ENCODE peak calls at places on chromosomes 7 and 10, in ten cellular contexts. S, Q, P, W, B, J, Y, D, H and L are unnamed samples. For H3K36me3, the result is how much of the 10 kb centered on the place peaks cover.

GRCh38 chr7:27202018-27202740 is 2.3 kb upstream of the HOXA13 start:
- DNase-seq in D (no peak), Y (peak), P (no peak), Q (no peak), S (no peak), W (no peak), H (no peak), J (no peak), B (no peak), L (no peak)

GRCh38 chr7:36526720-36527548 is 137.3 kb downstream of the ANLN start:
- DNase-seq in B (peak), W (peak), J (no peak), Y (no peak), H (no peak), S (no peak), P (no peak), Q (no peak), D (no peak), L (no peak)

GRCh38 chr10:85646312-85646711 is 720.3 kb downstream of the GRID1 start:
- DNase-seq in P (no peak), S (no peak), J (no peak), B (no peak), H (no peak), W (no peak), Y (no peak), Q (no peak), D (no peak), L (no peak)

GRCh38 chr10:118842826-118843624 is 88.3 kb upstream of the CACUL1 start:
- DNase-seq in Q (no peak), P (no peak), S (no peak), J (no peak), B (no peak), Y (no peak), D (no peak), H (no peak), W (no peak), L (no peak)

GRCh38 chr7:27424749-27425148 is 182.1 kb downstream of the EVX1 start:
- DNase-seq in P (no peak), Y (no peak), Q (peak), W (no peak), D (no peak), J (no peak), H (no peak), S (no peak), B (no peak), L (no peak)

GRCh38 chr10:123999261-123999660 is 94.1 kb downstream of the CHST15 start:
- DNase-seq in Y (no peak), B (no peak), S (no peak), D (no peak), J (no peak), H (peak), W (no peak), Q (no peak), P (no peak), L (no peak)

GRCh38 chr10:59903871-59904270 is 2.5 kb downstream of the CCDC6 start:
- DNase-seq in P (no peak), D (no peak), H (no peak), J (no peak), W (no peak), B (no peak), S (no peak), Q (no peak), Y (no peak), L (no peak)

GRCh38 chr10:92790449-92790848 is 57.9 kb upstream of the EXOC6 start:
- DNase-seq in Q (no peak), S (no peak), J (no peak), W (no peak), B (no peak), Y (no peak), P (no peak), H (no peak), D (no peak), L (no peak)

GRCh38 chr7:128867842-128868623 is 5.4 kb downstream of the ATP6V1F start:
- DNase-seq in P (no peak), B (no peak), W (no peak), Q (peak), Y (no peak), S (no peak), D (no peak), H (no peak), J (no peak), L (no peak)

GRCh38 chr7:27141591-27142561 is 1.6 kb downstream of the HOXA5 start:
- DNase-seq in D (no peak), W (no peak), Q (peak), Y (peak), P (peak), B (no peak), J (no peak), H (no peak), S (no peak), L (no peak)

DNA sequence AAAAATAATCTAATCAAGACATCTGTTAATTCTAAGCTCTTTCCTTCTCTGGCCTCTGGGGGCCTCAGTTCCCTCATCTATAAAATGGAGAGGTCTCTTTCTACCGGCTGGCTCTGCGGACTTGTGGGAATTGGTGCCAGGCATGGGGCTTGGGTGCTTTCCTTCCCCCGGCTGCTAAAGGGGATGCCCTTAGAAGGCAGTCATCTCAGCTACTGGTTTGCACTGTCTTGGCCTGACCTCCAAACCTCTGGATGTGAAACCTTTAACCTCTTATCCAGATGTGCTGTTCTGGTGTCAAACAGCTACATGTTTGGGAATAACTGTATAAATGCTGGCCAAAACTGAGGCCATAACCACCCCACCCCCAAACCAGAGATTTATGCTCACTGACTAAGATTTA is 320.0 kb downstream of the RPS24 start:
- DNase-seq in W (no peak), Q (no peak), J (no peak), S (no peak), H (no peak), P (no peak), Y (no peak), B (no peak), D (no peak), L (no peak)
- TF ChIP-seq CTCF in W (no peak), Q (no peak), J (no peak), S (no peak), H (no peak), P (no peak), Y (no peak), B (no peak), D (no peak), L (no peak)

GRCh38 chr10:131700506-131700905 is 200.3 kb upstream of the PPP2R2D start:
- DNase-seq in Q (no peak), S (no peak), D (no peak), Y (no peak), B (no peak), W (no peak), P (no peak), H (no peak), J (no peak), L (no peak)
- TF ChIP-seq EP300 in Q (no peak), S (no peak), D (no peak), Y (no peak), B (no peak), W (no peak), P (no peak), H (no peak), J (no peak), L (no peak)

GRCh38 chr10:103613616-103614015 is 120.1 kb downstream of the NEURL1 start:
- DNase-seq in H (no peak), Q (no peak), P (no peak), D (no peak), Y (no peak), W (no peak), S (no peak), B (no peak), J (no peak), L (no peak)
- H3K36me3 ChIP-seq in H (under half), Q (under half), P (half or more), D (half or more), Y (under half), W (under half), S (under half), B (half or more), J (half or more), L (under half)

GRCh38 chr7:142523821-142524460 is 225.3 kb upstream of the PRSS1 start:
- DNase-seq in D (no peak), H (peak), P (no peak), B (no peak), W (no peak), S (no peak), J (no peak), Y (no peak), Q (no peak), L (no peak)
- TF ChIP-seq CTCF in D (no peak), H (no peak), P (no peak), B (no peak), W (no peak), S (no peak), J (no peak), Y (no peak), Q (no peak), L (no peak)

GRCh38 chr10:103840747-103841085 is 14.7 kb downstream of the SH3PXD2A start:
- DNase-seq in P (no peak), S (no peak), H (no peak), Y (no peak), W (no peak), Q (no peak), J (no peak), D (no peak), B (no peak), L (no peak)

GRCh38 chr10:103841519-103841918 is 13.9 kb downstream of the SH3PXD2A start:
- DNase-seq in W (no peak), D (no peak), Y (no peak), Q (no peak), J (peak), P (no peak), H (no peak), B (no peak), S (no peak), L (no peak)

GRCh38 chr10:103839513-103839864 is 15.9 kb downstream of the SH3PXD2A start:
- DNase-seq in Y (no peak), H (no peak), Q (no peak), W (no peak), J (peak), D (no peak), S (peak), P (no peak), B (no peak), L (no peak)

GRCh38 chr10:103838851-103839512 is 16.4 kb downstream of the SH3PXD2A start:
- DNase-seq in Y (no peak), S (peak), J (peak), W (no peak), B (no peak), H (no peak), Q (no peak), D (no peak), P (no peak), L (no peak)

DNA sequence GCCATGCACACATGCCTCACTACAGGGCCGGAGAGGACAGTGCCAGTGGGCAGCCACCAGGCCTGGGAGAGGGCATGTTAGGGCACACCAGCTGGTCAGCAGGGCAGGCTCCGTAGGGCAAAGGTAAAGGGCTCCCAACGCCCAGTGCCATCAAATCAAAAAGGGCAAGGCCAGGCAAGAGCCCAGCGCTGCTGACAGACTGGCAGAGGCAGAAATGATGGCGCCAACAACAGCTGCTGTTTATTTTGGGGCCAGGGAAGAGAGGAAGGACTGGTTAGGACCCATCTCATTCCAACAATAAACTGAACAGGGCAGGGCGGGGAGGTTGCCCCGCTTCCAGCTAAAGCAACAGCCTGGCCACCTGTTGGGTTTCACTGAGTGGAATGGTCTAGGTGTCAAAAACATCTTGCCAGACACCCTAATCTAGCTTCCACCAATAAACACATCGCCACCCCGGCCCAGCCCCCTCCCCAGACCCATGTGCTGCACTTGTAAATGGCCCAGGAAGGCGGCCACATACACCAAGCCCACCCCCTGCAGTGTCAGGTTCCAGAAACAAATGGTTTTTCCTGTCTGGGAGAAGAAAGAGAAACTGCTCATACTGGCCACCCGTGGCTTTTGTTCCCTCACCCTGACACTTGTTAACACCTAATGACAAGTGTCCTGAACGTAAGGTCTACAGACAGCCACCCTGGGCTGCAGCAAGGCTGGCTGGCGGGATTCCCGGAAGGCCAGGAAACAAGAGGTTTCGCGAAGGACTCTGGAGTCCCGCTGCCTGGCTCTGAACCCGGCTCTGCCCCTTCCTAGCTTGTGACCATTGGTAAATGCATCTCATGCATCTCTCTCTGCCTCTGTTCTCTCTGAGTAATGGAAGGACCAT is 15.3 kb downstream of the SH3PXD2A start:
- DNase-seq in J (peak), P (no peak), D (no peak), H (no peak), W (no peak), Y (no peak), B (no peak), Q (peak), S (peak), L (no peak)
- TF ChIP-seq EP300 in J (no peak), P (no peak), D (no peak), H (no peak), W (no peak), Y (no peak), B (no peak), Q (no peak), S (no peak), L (no peak)

GRCh38 chr10:112159469-112159868 is 24.1 kb downstream of the GPAM start:
- DNase-seq in D (no peak), B (no peak), Y (no peak), J (no peak), W (no peak), Q (no peak), S (no peak), P (no peak), H (no peak), L (no peak)
- H3K36me3 ChIP-seq in D (half or more), B (half or more), Y (under half), J (half or more), W (under half), Q (under half), S (under half), P (half or more), H (under half), L (under half)

GRCh38 chr7:157466473-157467261 is 129.9 kb downstream of the DNAJB6 start:
- DNase-seq in S (peak), J (no peak), B (peak), P (no peak), H (no peak), D (no peak), W (no peak), Y (no peak), Q (no peak), L (no peak)
- TF ChIP-seq CTCF in S (no peak), J (no peak), B (peak), P (peak), H (no peak), D (no peak), W (no peak), Y (no peak), Q (no peak), L (no peak)

DNA sequence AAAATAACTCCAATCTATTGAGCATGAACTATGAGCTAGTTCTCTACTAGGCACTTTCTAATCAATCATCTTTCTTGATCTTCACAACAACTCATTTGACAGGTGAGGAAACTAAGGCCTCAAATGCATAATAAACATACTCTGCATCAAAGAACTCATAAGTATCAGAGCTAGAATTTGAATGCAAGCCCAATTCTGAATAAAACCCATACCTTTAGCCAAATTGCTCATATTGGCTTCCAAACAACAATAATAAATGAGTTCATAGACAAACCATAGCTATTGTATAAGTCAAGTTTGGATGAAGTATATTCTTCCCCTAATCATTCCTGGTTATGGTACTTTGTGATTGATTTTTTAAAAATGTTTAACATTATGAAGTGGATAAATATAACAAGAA is 249.6 kb upstream of the TCF7L2 start:
- DNase-seq in B (no peak), S (no peak), Y (no peak), J (no peak), P (no peak), D (no peak), W (no peak), H (no peak), Q (no peak), L (no peak)
- TF ChIP-seq EP300 in B (no peak), S (no peak), Y (no peak), J (no peak), P (no peak), D (no peak), W (no peak), H (no peak), Q (no peak), L (no peak)

GRCh38 chr10:133292919-133293809 is 15.5 kb downstream of the TUBGCP2 start:
- DNase-seq in P (no peak), S (no peak), Y (peak), Q (no peak), W (no peak), J (no peak), H (no peak), B (no peak), D (no peak), L (no peak)
- H3K36me3 ChIP-seq in P (half or more), S (under half), Y (half or more), Q (half or more), W (under half), J (half or more), H (half or more), B (half or more), D (half or more), L (under half)